ENCODE peak calls at places on chromosomes 1 and 21, in six cellular contexts. J, B, X, W, N and S are unnamed samples.

GRCh38 chr1:194076646-194077045 is 890.2 kb upstream of the B3GALT2 start:
- DNase-seq in J (no peak), B (no peak), X (no peak), W (no peak), N (peak), S (no peak)

GRCh38 chr1:35807614-35808375 is at the start of gene AGO4:
- DNase-seq in J (peak), B (peak), X (peak), W (peak), N (peak), S (peak)

GRCh38 chr1:39076127-39076798 is 50.1 kb downstream of the NDUFS5 start:
- DNase-seq in J (peak), B (no peak), X (peak), W (peak), N (peak), S (peak)

GRCh38 chr1:231045318-231045717 is 5.3 kb upstream of the FAM89A start:
- DNase-seq in J (no peak), B (no peak), X (no peak), W (no peak), N (no peak), S (no peak)

GRCh38 chr1:23370744-23371710 is 1.4 kb upstream of the ZNF436 start:
- DNase-seq in J (no peak), B (no peak), X (no peak), W (no peak), N (no peak), S (no peak)

GRCh38 chr1:172356620-172357019 is 63.9 kb upstream of the C1orf105 start:
- DNase-seq in J (no peak), B (peak), X (no peak), W (no peak), N (peak), S (no peak)

GRCh38 chr1:78856096-78856495 is 150.4 kb downstream of the ADGRL4 start:
- DNase-seq in J (no peak), B (no peak), X (no peak), W (no peak), N (no peak), S (no peak)

GRCh38 chr1:36576118-36576517 is 93.4 kb upstream of the CSF3R start:
- DNase-seq in J (peak), B (peak), X (peak), W (peak), N (peak), S (peak)

GRCh38 chr1:151993084-151993733 is 450 bp downstream of the S100A10 start:
- DNase-seq in J (peak), B (peak), X (peak), W (peak), N (no peak), S (peak)

GRCh38 chr1:10598088-10598712 is 123.5 kb downstream of the PEX14 start:
- DNase-seq in J (no peak), B (peak), X (no peak), W (no peak), N (no peak), S (no peak)

GRCh38 chr21:21007606-21008005 is 9.4 kb downstream of the NCAM2 start:
- DNase-seq in J (no peak), B (no peak), X (no peak), W (no peak), N (peak), S (no peak)

GRCh38 chr1:210830034-210831028 is 303.6 kb downstream of the KCNH1 start:
- DNase-seq in J (no peak), B (no peak), X (no peak), W (no peak), N (no peak), S (no peak)

GRCh38 chr1:159959451-159959850 is 5.4 kb upstream of the SLAMF9 start:
- DNase-seq in J (no peak), B (no peak), X (no peak), W (no peak), N (no peak), S (no peak)

GRCh38 chr1:162111572-162111971 is 42.1 kb downstream of the NOS1AP start:
- DNase-seq in J (no peak), B (no peak), X (no peak), W (no peak), N (no peak), S (no peak)

GRCh38 chr1:36295390-36295789 is 10.8 kb upstream of the SH3D21 start:
- DNase-seq in J (no peak), B (no peak), X (no peak), W (no peak), N (no peak), S (no peak)

GRCh38 chr1:234230414-234230862 is 142.8 kb upstream of the COA6 start:
- DNase-seq in J (no peak), B (no peak), X (no peak), W (no peak), N (no peak), S (no peak)

GRCh38 chr21:42515708-42516502 is 2.3 kb downstream of the SLC37A1 start:
- DNase-seq in J (no peak), B (no peak), X (no peak), W (no peak), N (no peak), S (peak)

GRCh38 chr1:31792541-31792940 is 23.3 kb downstream of the SPOCD1 start:
- DNase-seq in J (peak), B (no peak), X (no peak), W (peak), N (no peak), S (no peak)

GRCh38 chr1:210340311-210340710 is 11.6 kb downstream of the HHAT start:
- DNase-seq in J (no peak), B (no peak), X (no peak), W (no peak), N (no peak), S (no peak)

GRCh38 chr21:17495680-17496079 is 17.2 kb upstream of the CXADR start:
- DNase-seq in J (no peak), B (no peak), X (no peak), W (no peak), N (no peak), S (no peak)

GRCh38 chr1:207021139-207021861 is 11.3 kb downstream of the C1orf116 start:
- DNase-seq in J (no peak), B (peak), X (no peak), W (no peak), N (peak), S (no peak)

GRCh38 chr1:228039504-228039903 is 32.7 kb downstream of the WNT3A start:
- DNase-seq in J (no peak), B (no peak), X (peak), W (peak), N (no peak), S (no peak)

GRCh38 chr21:23861908-23862504 is 1745.3 kb downstream of the MRPL39 start:
- DNase-seq in J (no peak), B (no peak), X (no peak), W (no peak), N (no peak), S (no peak)

GRCh38 chr1:56160916-56161315 is 418.4 kb downstream of the PLPP3 start:
- DNase-seq in J (no peak), B (no peak), X (no peak), W (no peak), N (no peak), S (no peak)

GRCh38 chr1:63317007-63317813 is 5.2 kb upstream of the FOXD3 start:
- DNase-seq in J (no peak), B (peak), X (peak), W (peak), N (peak), S (peak)

GRCh38 chr1:159993911-159994310 is 37.9 kb downstream of the PIGM start:
- DNase-seq in J (no peak), B (no peak), X (no peak), W (no peak), N (no peak), S (no peak)

GRCh38 chr1:19209439-19209989 is 552 bp downstream of the UBR4 start:
- DNase-seq in J (no peak), B (peak), X (no peak), W (no peak), N (peak), S (peak)

GRCh38 chr1:119964673-119965363 is 68.5 kb upstream of the ADAM30 start:
- DNase-seq in J (no peak), B (no peak), X (no peak), W (no peak), N (peak), S (no peak)

GRCh38 chr1:167291539-167292195 is 71.0 kb downstream of the POU2F1 start:
- DNase-seq in J (no peak), B (no peak), X (no peak), W (no peak), N (peak), S (no peak)

GRCh38 chr21:46350571-46350970 is 26.6 kb downstream of the PCNT start:
- DNase-seq in J (no peak), B (no peak), X (no peak), W (no peak), N (no peak), S (no peak)

GRCh38 chr1:109984190-109984455 is 442 bp upstream of the AHCYL1 start:
- DNase-seq in J (no peak), B (peak), X (no peak), W (no peak), N (peak), S (no peak)

GRCh38 chr1:24909388-24909898 is 20.6 kb downstream of the RUNX3 start:
- DNase-seq in J (peak), B (peak), X (no peak), W (peak), N (peak), S (peak)

GRCh38 chr21:31397515-31397926 is 53.5 kb upstream of the TIAM1 start:
- DNase-seq in J (no peak), B (no peak), X (no peak), W (no peak), N (no peak), S (no peak)

GRCh38 chr1:99691175-99691574 is 45.3 kb downstream of the PALMD start:
- DNase-seq in J (no peak), B (no peak), X (no peak), W (no peak), N (no peak), S (no peak)
- TF ChIP-seq POLR2A in J (no peak), B (no peak), X (no peak), W (no peak), N (no peak), S (no peak)

DNA sequence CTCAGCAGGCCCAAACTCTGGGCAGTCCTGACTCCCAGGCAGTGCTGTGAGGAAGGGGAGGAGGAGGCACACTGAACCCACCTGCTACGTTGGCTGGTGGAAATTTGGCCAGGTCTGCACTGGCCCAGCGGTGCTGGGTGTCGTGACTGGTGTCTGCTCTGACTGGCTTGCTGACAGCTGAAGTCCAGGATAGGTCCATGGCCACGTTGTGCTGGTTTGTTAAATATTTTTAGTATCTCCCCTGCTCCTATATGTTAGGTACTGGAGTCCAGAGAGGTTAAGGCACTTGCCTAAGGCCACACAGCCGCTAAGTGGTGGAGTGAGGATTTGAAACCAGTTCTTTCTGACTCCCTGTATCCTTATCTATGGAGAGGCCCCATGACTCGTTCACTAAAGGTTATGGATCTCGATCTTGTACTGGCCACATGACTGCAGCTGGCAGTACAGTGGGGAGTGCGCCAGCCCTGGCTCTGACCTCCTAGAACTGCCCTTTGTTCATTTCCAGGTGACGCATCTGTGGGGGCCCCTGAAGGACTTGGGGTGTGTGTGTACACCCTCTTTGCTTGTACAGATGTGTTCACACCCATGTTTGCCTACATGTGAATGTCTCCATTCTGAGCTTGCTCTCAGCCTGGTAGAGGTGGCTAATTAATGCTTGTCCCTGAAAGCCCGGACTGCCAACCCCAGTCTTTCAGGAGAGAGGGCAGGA is 19.6 kb downstream of the TNFRSF1B start:
- DNase-seq in J (no peak), B (no peak), X (no peak), W (no peak), N (peak), S (peak)
- H3K27ac ChIP-seq in J (peak), B (no peak), X (peak), W (peak), N (peak), S (peak)

GRCh38 chr1:41663671-41664400 is 179.4 kb upstream of the EDN2 start:
- DNase-seq in J (no peak), B (no peak), X (no peak), W (no peak), N (peak), S (no peak)

GRCh38 chr1:41661428-41662060 is 177.1 kb upstream of the EDN2 start:
- DNase-seq in J (no peak), B (no peak), X (no peak), W (peak), N (no peak), S (no peak)

GRCh38 chr1:41662061-41662655 is 177.7 kb upstream of the EDN2 start:
- DNase-seq in J (peak), B (peak), X (peak), W (peak), N (peak), S (peak)

GRCh38 chr1:41660570-41661427 is 176.3 kb upstream of the EDN2 start:
- DNase-seq in J (no peak), B (no peak), X (no peak), W (no peak), N (no peak), S (no peak)

GRCh38 chr1:41662656-41663437 is 178.4 kb upstream of the EDN2 start:
- DNase-seq in J (peak), B (peak), X (no peak), W (peak), N (peak), S (no peak)
- TF ChIP-seq POLR2A in J (no peak), B (no peak), X (peak), W (no peak), N (peak), S (no peak)

DNA sequence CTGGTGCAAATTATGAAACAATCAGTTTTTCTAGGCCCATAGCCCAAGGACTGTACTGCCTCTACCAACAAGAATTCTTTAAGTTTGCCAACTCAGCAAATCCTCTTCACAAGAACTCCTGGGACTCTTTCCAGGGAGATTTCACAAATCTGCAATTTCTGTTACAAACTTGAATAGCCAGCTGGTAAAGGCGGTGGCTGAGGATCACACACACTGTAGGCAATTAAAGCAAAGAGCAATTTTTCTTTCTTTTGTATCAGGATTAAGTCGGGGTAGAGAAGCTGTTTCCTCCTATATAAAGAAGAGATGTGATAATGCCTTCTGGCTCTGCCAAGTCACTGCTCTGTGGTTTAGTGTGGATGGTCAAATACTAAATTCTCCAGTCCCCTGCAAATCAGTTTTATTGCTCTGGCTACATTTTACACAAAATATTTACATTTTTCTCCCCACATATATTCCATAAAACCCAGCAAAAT is 1.7 kb downstream of the ALDH9A1 start:
- DNase-seq in J (peak), B (no peak), X (no peak), W (no peak), N (peak), S (no peak)
- H3K27ac ChIP-seq in J (peak), B (peak), X (peak), W (peak), N (no peak), S (peak)

DNA sequence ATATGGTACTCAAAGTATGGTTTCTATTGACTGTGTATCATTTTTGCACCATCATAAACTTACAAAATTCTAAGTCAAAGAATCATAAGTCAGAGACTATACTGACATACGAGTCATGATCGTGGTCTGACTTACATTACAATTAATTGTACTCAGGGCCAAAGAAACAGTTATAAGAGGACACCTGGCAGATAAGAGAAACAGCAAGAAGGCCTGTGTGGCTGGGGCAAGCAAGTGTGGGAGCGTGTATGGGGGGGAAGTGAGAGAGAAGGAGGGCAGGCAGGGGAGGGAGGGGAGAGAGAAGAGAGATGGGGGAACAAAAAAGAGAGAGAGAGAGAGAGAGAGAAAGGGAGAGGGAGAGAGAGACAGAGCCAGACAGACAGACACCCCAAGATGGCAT is 70.9 kb downstream of the RERE start:
- DNase-seq in J (no peak), B (no peak), X (no peak), W (no peak), N (peak), S (no peak)
- TF ChIP-seq POLR2A in J (no peak), B (no peak), X (no peak), W (no peak), N (no peak), S (no peak)

DNA sequence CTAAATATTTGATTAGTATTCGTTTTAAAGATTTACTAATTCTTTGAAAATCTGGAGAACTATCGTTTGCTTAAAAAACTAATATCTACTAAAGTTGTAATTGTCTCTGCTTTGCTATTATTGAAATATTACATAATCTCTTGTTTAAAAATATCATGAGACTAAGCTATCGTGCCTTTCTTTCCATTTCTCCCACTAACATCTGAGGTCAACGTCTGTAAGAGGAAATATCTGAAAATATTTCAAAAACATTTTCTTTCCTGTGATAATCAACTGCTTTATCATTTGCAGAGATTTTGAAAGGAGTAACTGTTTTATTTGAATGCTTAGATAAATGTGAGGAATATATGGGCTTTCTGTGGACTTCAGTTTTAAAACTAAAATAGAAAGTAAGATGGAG is 694.1 kb downstream of the USP25 start:
- DNase-seq in J (no peak), B (no peak), X (no peak), W (no peak), N (no peak), S (no peak)
- H3K27ac ChIP-seq in J (peak), B (no peak), X (peak), W (no peak), N (no peak), S (no peak)

DNA sequence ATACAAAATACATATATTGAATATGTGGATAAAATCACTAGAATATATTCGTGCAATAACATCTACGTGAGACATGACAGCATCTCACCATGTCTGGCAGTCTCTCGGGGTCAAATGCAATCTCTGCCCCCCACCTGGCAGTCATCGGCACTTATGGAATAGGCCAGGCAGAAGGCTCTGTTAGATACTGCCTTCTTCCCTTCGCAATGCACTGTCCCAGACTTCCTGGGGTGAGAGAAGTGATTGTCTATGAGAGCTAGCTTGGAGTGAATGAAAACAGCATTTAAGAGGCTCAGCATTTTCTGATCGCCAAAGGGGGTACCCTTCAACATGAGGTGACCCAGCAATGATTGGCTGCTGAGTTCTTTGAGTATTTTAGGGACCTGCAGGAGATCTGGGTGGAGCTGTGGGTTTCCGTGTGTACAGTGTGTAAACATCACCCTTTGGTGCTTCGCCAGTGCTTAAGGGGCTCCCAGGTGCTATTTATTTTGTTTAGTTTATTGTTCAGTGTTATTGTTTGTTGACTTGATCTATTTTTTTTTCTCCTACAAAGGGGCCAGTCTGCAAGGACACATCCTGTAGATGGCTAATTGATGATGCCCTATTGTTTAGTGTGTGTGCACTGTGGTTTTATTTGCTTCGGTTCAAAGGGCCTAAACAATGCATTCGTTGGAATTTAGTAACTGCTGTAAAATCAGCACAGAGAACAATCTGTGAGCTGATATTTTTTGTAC is 10.2 kb downstream of the ERG start:
- DNase-seq in J (no peak), B (no peak), X (no peak), W (no peak), N (no peak), S (no peak)
- TF ChIP-seq POLR2A in J (no peak), B (no peak), X (no peak), W (no peak), N (no peak), S (no peak)

GRCh38 chr1:157781048-157781447 is 4.1 kb upstream of the FCRL2 start:
- DNase-seq in J (no peak), B (no peak), X (no peak), W (no peak), N (no peak), S (no peak)
- H3K27ac ChIP-seq in J (no peak), B (no peak), X (no peak), W (peak), N (no peak), S (peak)

GRCh38 chr1:44807364-44808062 is 362 bp upstream of the DYNLT4 start:
- DNase-seq in J (peak), B (peak), X (peak), W (peak), N (peak), S (peak)
- TF ChIP-seq POLR2A in J (peak), B (no peak), X (no peak), W (no peak), N (peak), S (no peak)

DNA sequence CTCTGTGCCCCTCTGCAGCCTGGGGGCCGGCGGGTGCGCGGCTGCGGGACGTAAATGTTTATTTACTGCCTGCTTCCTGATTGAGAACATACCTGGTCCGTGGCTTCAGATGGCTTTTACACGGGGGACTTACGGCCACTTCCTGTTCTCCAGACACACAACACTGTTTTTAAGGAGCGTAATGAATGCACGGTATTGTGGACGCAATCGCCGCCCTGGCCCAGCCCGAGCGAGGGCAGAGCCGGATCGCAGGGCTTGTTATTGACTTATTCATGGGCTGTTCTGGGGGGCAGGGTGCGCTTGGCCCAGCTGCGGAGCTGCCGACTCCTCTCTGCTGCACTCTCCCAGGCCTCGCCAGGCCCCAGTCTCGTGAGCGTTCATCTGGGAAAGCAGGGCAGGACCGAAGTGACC is 52.8 kb upstream of the ACTRT2 start:
- DNase-seq in J (no peak), B (no peak), X (peak), W (peak), N (no peak), S (no peak)
- H3K27ac ChIP-seq in J (no peak), B (no peak), X (no peak), W (no peak), N (no peak), S (no peak)